ENCODE peak calls at places on chromosome 6, in ten cellular contexts. X is NCI-H82, W is posterior vena cava, Z is cardiac fibroblast, V is neuronal stem cell, M is adrenal gland, O is Ammon's horn, I is GF-D8, C is RCC 7860, T is WTC11. Q is an unnamed sample.

GRCh38 chr6:80163754-80164187 is 57.3 kb downstream of the BCKDHB start:
- DNase-seq in V (no peak), W (no peak), O (no peak), X (no peak), M (no peak), T (no peak), Z (peak; percentile 87), C (peak; percentile 53), I (peak; percentile 50), Q (no peak)

GRCh38 chr6:85452441-85452881 is 2.6 kb downstream of the NT5E start:
- DNase-seq in C (no peak), T (no peak), W (no peak), V (no peak), Z (peak; percentile 59), I (no peak), X (no peak), O (no peak), M (no peak), Q (no peak)

GRCh38 chr6:167956491-167956890 is 41.0 kb upstream of the KIF25 start:
- DNase-seq in V (no peak), Z (no peak), M (no peak), O (no peak), T (no peak), W (no peak), X (no peak), C (no peak), I (no peak), Q (no peak)

GRCh38 chr6:158766621-158767435 is 52.3 kb downstream of the EZR start:
- DNase-seq in X (no peak), C (no peak), M (no peak), W (no peak), V (no peak), T (no peak), Z (no peak), I (no peak), O (peak; percentile 46), Q (no peak)

GRCh38 chr6:113934101-113934500 is 36.8 kb downstream of the HDAC2 start:
- DNase-seq in M (no peak), O (no peak), I (no peak), C (no peak), X (no peak), T (no peak), W (no peak), Z (no peak), V (no peak), Q (no peak)

GRCh38 chr6:168154263-168154917 is 75.4 kb upstream of the FRMD1 start:
- DNase-seq in T (no peak), X (no peak), O (no peak), W (no peak), I (no peak), Z (no peak), M (no peak), C (no peak), V (no peak), Q (no peak)

GRCh38 chr6:167856999-167857660 is 30.4 kb downstream of the AFDN start:
- DNase-seq in O (no peak), M (no peak), T (no peak), Z (peak; percentile 92), I (peak; percentile 44), C (peak; percentile 75), V (no peak), W (no peak), X (no peak), Q (no peak)

GRCh38 chr6:53437557-53438202 is 88.9 kb upstream of the ELOVL5 start:
- DNase-seq in Z (peak; percentile 86), M (peak; percentile 40), W (no peak), I (peak; percentile 25), O (peak; percentile 58), X (peak; percentile 74), T (peak; percentile 33), C (peak; percentile 75), V (peak; percentile 27), Q (peak; percentile 45)

GRCh38 chr6:53148684-53149083 is at the start of gene GCM1:
- DNase-seq in I (no peak), C (no peak), T (no peak), O (no peak), Z (no peak), X (peak; percentile 11), M (no peak), V (no peak), W (no peak), Q (no peak)

GRCh38 chr6:135280375-135281136 is 99.4 kb downstream of the MYB start:
- DNase-seq in T (no peak), I (peak; percentile 99), C (no peak), W (no peak), Z (peak; percentile 27), V (no peak), M (no peak), X (no peak), O (no peak), Q (no peak)

GRCh38 chr6:37966801-37967200 is 147.3 kb downstream of the ZFAND3 start:
- DNase-seq in W (no peak), V (no peak), C (no peak), Z (no peak), X (no peak), O (no peak), I (no peak), T (no peak), M (no peak), Q (no peak)

Q was measured in lung.